ENCODE peak calls at places on chromosomes 1 and 21, in six cellular contexts. K is PC-3; S is left ventricle myocardium inferior; Q is stomach; C is psoas muscle; U is CD8-positive, alpha-beta memory T cell. T is an unnamed sample. For H3K36me3, H3K9me3 and H3K4me1, the result is how much of the 10 kb centered on the place peaks cover.

GRCh38 chr1:206591236-206591635 is 21.0 kb downstream of the EIF2D start:
- DNase-seq in Q (no peak), U (no peak), S (no peak), K (no peak), C (no peak), T (no peak)

GRCh38 chr1:231630558-231631205 is 4.1 kb downstream of the DISC1 start:
- DNase-seq in Q (no peak), C (no peak), U (no peak), K (no peak), S (no peak), T (no peak)

GRCh38 chr21:27206368-27206982 is 239.6 kb upstream of the ADAMTS5 start:
- DNase-seq in K (no peak), Q (no peak), S (no peak), C (no peak), U (no peak), T (no peak)

GRCh38 chr1:234933475-234933874 is 195.2 kb downstream of the TOMM20 start:
- DNase-seq in Q (peak), K (peak), S (peak), U (no peak), C (peak), T (no peak)

GRCh38 chr1:235954306-235955283 is 87.9 kb upstream of the LYST start:
- DNase-seq in U (peak), K (no peak), C (no peak), S (peak), Q (no peak), T (peak)

GRCh38 chr1:242239394-242239793 is 240.5 kb upstream of the MAP1LC3C start:
- DNase-seq in K (no peak), C (no peak), Q (no peak), U (no peak), S (no peak), T (no peak)

GRCh38 chr1:203306089-203306969 is 1.0 kb downstream of the BTG2 start:
- DNase-seq in S (peak), Q (peak), C (peak), U (peak), K (peak), T (no peak)

GRCh38 chr1:161171191-161171590 is 5.0 kb downstream of the PPOX start:
- DNase-seq in U (no peak), S (no peak), Q (no peak), K (no peak), C (no peak), T (no peak)

GRCh38 chr1:32759997-32760623 is 57.0 kb downstream of the YARS1 start:
- DNase-seq in Q (peak), S (no peak), U (no peak), C (no peak), K (peak), T (no peak)

GRCh38 chr1:217602380-217602779 is 28.5 kb downstream of the GPATCH2 start:
- DNase-seq in S (no peak), K (no peak), C (no peak), U (no peak), Q (no peak), T (no peak)

GRCh38 chr1:235932090-235932510 is 65.4 kb upstream of the LYST start:
- DNase-seq in K (no peak), C (no peak), Q (peak), U (no peak), S (no peak), T (no peak)

GRCh38 chr1:201319631-201320030 is 36.3 kb downstream of the PKP1 start:
- DNase-seq in Q (no peak), U (no peak), K (no peak), C (no peak), S (no peak), T (no peak)

GRCh38 chr21:40846566-40847411 is at the start of gene DSCAM:
- DNase-seq in U (no peak), Q (no peak), C (no peak), K (no peak), S (no peak), T (no peak)

GRCh38 chr1:35180776-35181374 is 12.1 kb downstream of the SFPQ start:
- DNase-seq in U (no peak), S (no peak), K (no peak), Q (no peak), C (no peak), T (no peak)
- H3K36me3 ChIP-seq in U (half or more), S (half or more), K (half or more), Q (half or more), C (half or more), T (half or more)

GRCh38 chr1:214761030-214761429 is 158.0 kb downstream of the CENPF start:
- DNase-seq in K (no peak), S (no peak), U (no peak), C (no peak), Q (no peak), T (no peak)
- H3K9me3 ChIP-seq in K (under half), S (half or more), U (under half), C (under half), Q (under half), T (under half)

GRCh38 chr21:42609806-42610205 is 43.6 kb upstream of the PDE9A start:
- DNase-seq in C (no peak), S (no peak), U (peak), Q (no peak), K (no peak), T (peak)
- H3K4me1 ChIP-seq in C (under half), S (under half), U (under half), Q (under half), K (under half), T (under half)

GRCh38 chr1:207779008-207779407 is 27.2 kb downstream of the CD46 start:
- DNase-seq in C (no peak), K (no peak), S (no peak), U (no peak), Q (no peak), T (no peak)

GRCh38 chr1:207781312-207781711 is 29.5 kb downstream of the CD46 start:
- DNase-seq in K (no peak), S (no peak), U (no peak), Q (no peak), C (no peak), T (no peak)
- H3K36me3 ChIP-seq in K (half or more), S (half or more), U (under half), Q (under half), C (under half), T (under half)